ENCODE peak calls at places on chromosomes 11 and 22, in six cellular contexts. R, D, G, N, H and A are unnamed samples. For H3K4me1, the result is how much of the 10 kb centered on the place peaks cover.

GRCh38 chr11:12723410-12724297 is 49.4 kb downstream of the TEAD1 start:
- DNase-seq in N (peak), D (no peak), R (no peak), G (no peak), H (no peak), A (no peak)

GRCh38 chr11:65363770-65364169 is 9.2 kb downstream of the TIGD3 start:
- DNase-seq in G (no peak), N (no peak), R (no peak), H (no peak), D (no peak), A (no peak)

GRCh38 chr22:25125693-25126357 is 73.8 kb upstream of the CRYBB3 start:
- DNase-seq in D (no peak), H (no peak), R (no peak), N (no peak), G (no peak), A (no peak)

GRCh38 chr11:13114566-13115465 is 105.7 kb downstream of the RASSF10 start:
- DNase-seq in H (peak), N (no peak), G (no peak), D (no peak), R (no peak), A (no peak)

GRCh38 chr11:2214527-2215229 is 43.1 kb upstream of the TH start:
- DNase-seq in D (no peak), H (no peak), R (no peak), G (no peak), N (no peak), A (no peak)

GRCh38 chr11:1017269-1018005 is 19.1 kb downstream of the MUC6 start:
- DNase-seq in D (no peak), G (no peak), N (no peak), H (no peak), R (no peak), A (no peak)

GRCh38 chr22:19821523-19822300 is 33.0 kb downstream of the GNB1L start:
- DNase-seq in R (no peak), H (no peak), D (no peak), N (no peak), G (no peak), A (no peak)

GRCh38 chr11:63639195-63639832 is 25.1 kb upstream of the PLAAT3 start:
- DNase-seq in N (no peak), D (no peak), G (no peak), R (no peak), H (no peak), A (peak)

GRCh38 chr11:116275634-116276033 is 497.2 kb downstream of the BUD13 start:
- DNase-seq in R (no peak), D (no peak), H (no peak), N (no peak), G (no peak), A (no peak)

GRCh38 chr11:117834068-117834810 is 9.7 kb upstream of the FXYD2 start:
- DNase-seq in G (peak), R (no peak), D (no peak), N (no peak), H (no peak), A (no peak)

GRCh38 chr11:47213985-47214564 is 699 bp upstream of the DDB2 start:
- DNase-seq in G (peak), H (peak), N (peak), D (peak), R (peak), A (peak)

GRCh38 chr11:68312117-68312779 is at the start of gene LRP5:
- DNase-seq in D (no peak), N (no peak), G (no peak), R (no peak), H (peak), A (peak)

GRCh38 chr11:102256251-102256650 is 61.0 kb upstream of the BIRC3 start:
- DNase-seq in N (no peak), D (no peak), G (no peak), R (no peak), H (no peak), A (no peak)

GRCh38 chr11:78230161-78230877 is 41.6 kb downstream of the USP35 start:
- DNase-seq in R (no peak), H (no peak), G (peak), D (no peak), N (no peak), A (no peak)

GRCh38 chr11:44725016-44725651 is 1.6 kb upstream of the TSPAN18 start:
- DNase-seq in N (no peak), H (no peak), D (no peak), R (no peak), G (no peak), A (no peak)

GRCh38 chr11:11422291-11423128 is 69.5 kb upstream of the CSNK2A3 start:
- DNase-seq in R (no peak), G (no peak), H (peak), N (no peak), D (no peak), A (no peak)

GRCh38 chr11:122853261-122853660 is 15.0 kb downstream of the CRTAM start:
- DNase-seq in R (no peak), H (no peak), N (no peak), G (no peak), D (no peak), A (no peak)

GRCh38 chr11:2825886-2826678 is 59.5 kb downstream of the CDKN1C start:
- DNase-seq in D (no peak), R (no peak), N (no peak), G (peak), H (peak), A (peak)

GRCh38 chr11:8928981-8929615 is 3.6 kb downstream of the C11orf16 start:
- DNase-seq in N (no peak), D (no peak), R (no peak), H (no peak), G (no peak), A (no peak)

GRCh38 chr11:16805942-16806341 is 67.5 kb downstream of the C11orf58 start:
- DNase-seq in H (no peak), R (no peak), N (no peak), G (no peak), D (no peak), A (no peak)

GRCh38 chr11:16807306-16807705 is 68.9 kb downstream of the C11orf58 start:
- DNase-seq in H (no peak), R (no peak), D (no peak), N (no peak), G (no peak), A (no peak)

GRCh38 chr11:16801288-16801980 is 63.0 kb downstream of the C11orf58 start:
- DNase-seq in D (no peak), N (no peak), R (no peak), G (no peak), H (no peak), A (no peak)

GRCh38 chr11:16806791-16807190 is 68.3 kb downstream of the C11orf58 start:
- DNase-seq in H (no peak), G (peak), N (no peak), R (no peak), D (no peak), A (no peak)

DNA sequence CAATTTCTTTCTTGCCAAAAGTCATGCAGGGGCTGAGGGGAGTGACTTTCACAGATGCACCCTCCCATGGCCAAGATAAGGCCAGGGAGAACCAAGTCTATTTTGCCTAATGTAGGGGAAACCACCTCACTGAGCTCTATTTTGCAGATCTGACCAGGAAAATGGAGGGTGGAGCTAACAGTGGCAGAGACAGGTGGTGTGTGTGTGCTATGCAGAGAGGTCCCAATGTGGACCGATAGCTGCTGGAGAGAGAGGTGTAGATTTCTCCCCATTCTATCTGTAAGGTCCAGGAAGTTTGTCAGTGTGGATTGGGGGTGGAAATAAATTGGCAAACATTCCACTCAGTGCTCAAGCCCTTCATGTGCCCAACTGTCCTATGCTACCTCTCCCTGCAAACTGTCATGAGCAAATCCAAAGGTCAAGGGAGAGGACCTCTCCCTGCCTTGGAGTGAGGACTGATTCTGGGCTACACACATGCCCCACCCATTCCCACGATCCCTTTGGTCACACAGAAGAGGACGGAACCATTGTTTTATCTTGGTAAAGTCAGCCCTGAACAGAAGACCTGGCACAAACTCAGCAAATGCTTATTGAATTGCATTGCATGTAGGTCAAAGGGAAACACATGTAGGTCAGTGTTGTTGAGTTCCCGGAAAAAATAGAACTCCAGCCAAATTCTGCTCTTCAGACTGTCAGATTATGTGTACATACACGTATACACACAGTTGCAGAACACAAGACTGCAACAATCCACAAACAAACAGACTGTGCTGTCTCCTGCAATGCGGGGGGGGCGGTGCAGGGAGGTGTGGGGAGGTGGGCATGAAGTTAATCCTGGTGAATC is 65.9 kb downstream of the C11orf58 start:
- DNase-seq in G (no peak), D (no peak), R (no peak), N (no peak), H (no peak), A (peak)
- H3K4me1 ChIP-seq in G (half or more), D (under half), R (under half), N (under half), H (under half), A (under half)

GRCh38 chr11:121657191-121657590 is 204.4 kb upstream of the SORL1-AS1 start:
- DNase-seq in N (no peak), G (no peak), D (no peak), H (no peak), R (no peak), A (no peak)
- H3K27ac ChIP-seq in N (no peak), G (no peak), D (no peak), H (no peak), R (no peak), A (no peak)

GRCh38 chr22:46580940-46581579 is 39.1 kb upstream of the GRAMD4 start:
- DNase-seq in G (peak), N (no peak), R (no peak), H (no peak), D (no peak), A (no peak)

GRCh38 chr22:46577361-46578249 is 40.2 kb upstream of the CELSR1 start:
- DNase-seq in N (no peak), R (no peak), D (no peak), H (peak), G (peak), A (peak)

GRCh38 chr22:46578251-46578823 is 40.9 kb upstream of the CELSR1 start:
- DNase-seq in H (no peak), R (no peak), D (no peak), G (peak), N (no peak), A (no peak)

GRCh38 chr22:46579751-46580449 is 40.3 kb upstream of the GRAMD4 start:
- DNase-seq in D (no peak), H (no peak), N (no peak), G (no peak), R (no peak), A (no peak)

GRCh38 chr22:46578824-46579561 is 41.2 kb upstream of the GRAMD4 start:
- DNase-seq in G (peak), R (no peak), N (no peak), D (no peak), H (peak), A (no peak)
- H3K4me3 ChIP-seq in G (no peak), R (no peak), N (no peak), D (no peak), H (no peak), A (no peak)

DNA sequence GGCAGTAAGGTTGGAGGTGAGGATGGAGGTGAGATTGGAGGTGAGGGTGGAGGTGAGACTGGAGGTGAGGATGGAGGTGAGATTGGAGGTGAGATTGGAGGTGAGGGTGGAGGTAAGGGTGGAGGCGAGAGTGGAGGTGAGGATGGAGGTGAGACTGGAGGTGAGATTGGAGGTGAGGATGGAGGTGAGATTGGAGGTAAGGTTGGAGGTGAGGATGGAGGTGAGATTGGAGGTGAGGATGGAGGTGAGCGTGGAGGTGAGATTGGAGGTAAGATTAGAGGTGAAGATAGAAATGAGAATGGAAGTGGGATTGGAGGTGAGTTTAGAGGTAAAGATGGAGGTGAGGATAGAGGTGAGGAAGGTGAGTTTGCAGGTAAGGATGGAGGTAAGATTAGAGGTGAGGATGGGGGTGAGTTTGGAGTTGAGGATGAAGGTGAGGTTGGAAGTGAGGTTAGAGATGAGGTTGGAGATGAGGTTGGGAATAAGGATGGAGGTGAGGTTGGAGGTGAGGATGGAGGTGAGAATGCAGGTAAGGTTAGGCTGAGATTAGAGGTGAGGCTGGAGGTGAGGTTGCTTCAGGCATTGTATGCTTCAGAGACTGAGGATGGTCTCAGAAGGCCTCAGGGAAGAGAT is 12.2 kb downstream of the NCF4 start:
- DNase-seq in N (no peak), R (no peak), D (no peak), H (no peak), G (no peak), A (no peak)
- H3K4me1 ChIP-seq in N (half or more), R (under half), D (under half), H (under half), G (under half), A (under half)

GRCh38 chr11:96157517-96157873 is 185.5 kb downstream of the MAML2 start:
- DNase-seq in R (no peak), G (no peak), N (no peak), H (no peak), D (no peak), A (no peak)
- H3K27ac ChIP-seq in R (peak), G (peak), N (no peak), H (no peak), D (no peak), A (peak)

DNA sequence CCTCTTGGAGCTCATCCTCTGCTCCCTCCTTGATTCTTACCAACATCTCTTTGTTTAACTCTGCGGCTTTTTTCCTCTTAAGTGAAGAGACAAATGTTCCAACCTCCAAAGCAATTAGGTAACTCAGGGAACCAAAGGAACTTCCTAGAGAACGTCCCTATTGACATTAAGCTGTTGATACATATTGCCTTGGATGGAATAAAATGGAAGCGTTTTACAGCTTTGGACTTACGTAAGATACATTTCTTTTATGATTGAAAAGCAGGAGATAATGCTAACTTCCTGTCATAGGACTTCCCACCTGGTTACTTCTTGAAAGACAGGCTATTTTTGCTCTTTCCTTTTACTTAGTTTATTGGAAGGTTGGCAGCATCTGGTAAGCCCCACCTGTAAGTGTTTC is 245.7 kb upstream of the CTSC start:
- DNase-seq in D (no peak), R (no peak), N (no peak), H (no peak), G (no peak), A (no peak)
- H3K4me3 ChIP-seq in D (no peak), R (no peak), N (no peak), H (no peak), G (no peak), A (no peak)